ENCODE peak calls at places on chromosome X, in ten cellular contexts. Q is cardiac muscle cell; S is esophagus squamous epithelium; R is heart left ventricle; A is CD4-positive, alpha-beta memory T cell; I is left ventricle myocardium inferior; B is AG04450; K is A549; V is CD4-positive, alpha-beta T cell; L is tibial artery. G is an unnamed sample.

GRCh38 chrX:88746925-88747324 is at the start of gene CPXCR1:
- DNase-seq in V (no peak), K (no peak), B (no peak), A (no peak), S (no peak), Q (no peak), L (no peak), R (no peak), I (no peak), G (no peak)

GRCh38 chrX:109125304-109125703 is 356.6 kb downstream of the GUCY2F start:
- DNase-seq in S (no peak), K (no peak), I (no peak), B (no peak), V (no peak), A (no peak), L (no peak), R (no peak), Q (no peak), G (no peak)

GRCh38 chrX:136028383-136028984 is 43.2 kb downstream of the SLC9A6 start:
- DNase-seq in S (no peak), V (no peak), I (no peak), L (no peak), Q (peak), B (no peak), K (peak), A (peak), R (no peak), G (no peak)

GRCh38 chrX:19855700-19856381 is 31.6 kb downstream of the SH3KBP1 start:
- DNase-seq in K (no peak), R (no peak), I (no peak), Q (peak), V (no peak), S (no peak), B (no peak), L (no peak), A (no peak), G (no peak)

GRCh38 chrX:115582871-115583729 is 22.1 kb downstream of the PLS3 start:
- DNase-seq in R (no peak), V (no peak), A (no peak), S (no peak), Q (peak), K (no peak), B (no peak), I (no peak), L (no peak), G (no peak)

GRCh38 chrX:13684361-13684760 is 4.6 kb upstream of the RAB9A start:
- DNase-seq in V (no peak), B (no peak), R (no peak), A (no peak), L (no peak), I (no peak), Q (no peak), K (no peak), S (no peak), G (no peak)

GRCh38 chrX:27575565-27575964 is 14.6 kb upstream of the DCAF8L2 start:
- DNase-seq in S (no peak), V (no peak), A (no peak), Q (peak), L (no peak), I (no peak), K (no peak), R (no peak), B (no peak), G (no peak)

GRCh38 chrX:70253377-70254062 is 6.5 kb downstream of the P2RY4 start:
- DNase-seq in K (no peak), I (no peak), A (no peak), Q (no peak), B (no peak), V (no peak), L (no peak), S (no peak), R (no peak), G (no peak)

GRCh38 chrX:71909956-71910355 is 689 bp upstream of the NHSL2 start:
- DNase-seq in R (no peak), V (no peak), I (no peak), A (no peak), S (no peak), Q (peak), L (peak), B (no peak), K (no peak), G (no peak)

GRCh38 chrX:31331928-31332327 is 260.1 kb upstream of the FTHL17 start:
- DNase-seq in Q (no peak), A (no peak), V (no peak), L (no peak), B (no peak), S (no peak), I (no peak), K (no peak), R (no peak), G (no peak)

GRCh38 chrX:150582338-150582948 is 14.0 kb downstream of the MTM1 start:
- DNase-seq in L (no peak), Q (peak), K (no peak), V (no peak), I (no peak), A (no peak), S (no peak), R (no peak), B (no peak), G (no peak)

GRCh38 chrX:1392376-1393130 is 640 bp upstream of the SLC25A6 start:
- DNase-seq in V (no peak), I (peak), K (peak), R (peak), B (peak), S (no peak), A (no peak), Q (peak), L (peak), G (no peak)

GRCh38 chrX:22057667-22058066 is 25.5 kb downstream of the PHEX start:
- DNase-seq in V (no peak), R (no peak), B (no peak), Q (no peak), K (no peak), A (no peak), L (no peak), I (no peak), S (no peak), G (no peak)

GRCh38 chrX:15107367-15107988 is 162.4 kb downstream of the ASB9 start:
- DNase-seq in K (no peak), I (no peak), V (no peak), S (no peak), B (no peak), A (peak), Q (no peak), R (no peak), L (no peak), G (no peak)

DNA sequence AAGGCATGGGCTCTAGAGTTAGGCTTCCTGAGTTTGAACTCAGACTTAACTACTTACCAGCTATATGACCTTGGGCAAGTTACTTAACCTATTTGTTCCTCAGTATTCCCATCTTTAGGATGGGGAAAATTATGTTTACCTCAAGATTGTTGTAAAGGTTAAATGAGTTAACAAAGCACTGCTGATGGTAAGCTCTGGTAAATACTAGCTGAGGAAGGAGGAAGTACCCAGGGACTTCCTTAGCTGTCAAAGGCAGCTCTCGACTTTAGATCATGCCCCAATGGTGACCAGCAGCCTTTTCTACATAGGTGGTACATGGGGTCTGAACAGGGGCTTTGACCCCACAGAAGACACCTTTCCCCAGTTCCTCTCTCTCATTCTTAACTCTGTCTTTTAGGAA is 20.1 kb downstream of the ATP7A start:
- DNase-seq in Q (no peak), R (no peak), B (no peak), S (no peak), I (no peak), A (no peak), L (no peak), K (no peak), V (no peak), G (no peak)
- H3K27ac ChIP-seq in Q (no peak), R (no peak), B (no peak), S (no peak), I (no peak), A (no peak), L (no peak), K (no peak), V (no peak), G (no peak)

GRCh38 chrX:118521435-118521834 is 25.8 kb downstream of the DOCK11 start:
- DNase-seq in A (no peak), R (no peak), I (no peak), K (no peak), B (peak), S (no peak), L (no peak), Q (peak), V (no peak), G (no peak)
- H3K27ac ChIP-seq in A (no peak), R (no peak), I (peak), K (no peak), B (peak), S (no peak), L (peak), Q (peak), V (no peak), G (no peak)

GRCh38 chrX:100647739-100648138 is 3.7 kb downstream of the SRPX2 start:
- DNase-seq in Q (peak), I (no peak), R (no peak), V (no peak), L (no peak), S (no peak), B (no peak), K (no peak), A (no peak), G (no peak)
- H3K27ac ChIP-seq in Q (no peak), I (peak), R (peak), V (no peak), L (no peak), S (no peak), B (peak), K (peak), A (no peak), G (no peak)

DNA sequence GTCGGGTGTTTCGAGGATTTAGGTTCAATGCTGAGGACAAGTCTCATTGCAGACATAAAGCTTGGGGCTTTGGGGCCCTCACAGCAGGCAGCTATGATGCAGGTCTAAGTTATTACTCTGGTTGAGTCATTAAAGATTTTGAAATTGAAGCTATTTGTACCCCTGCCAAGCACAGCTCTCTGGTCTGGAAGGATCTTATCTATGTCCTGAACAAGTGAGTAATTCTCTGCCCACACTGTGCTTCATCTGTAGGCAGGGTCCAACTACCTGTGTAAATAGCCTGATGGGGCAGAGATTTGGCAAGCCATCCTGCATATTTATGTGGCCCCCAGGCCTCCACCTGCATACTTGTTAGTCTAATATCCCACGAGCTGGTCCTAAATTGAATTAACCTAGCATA is 41.4 kb upstream of the MAGEA4 start:
- DNase-seq in B (peak), K (peak), V (no peak), Q (peak), I (no peak), S (no peak), A (no peak), R (no peak), L (peak), G (no peak)
- H3K27ac ChIP-seq in B (peak), K (peak), V (no peak), Q (no peak), I (no peak), S (no peak), A (no peak), R (no peak), L (no peak), G (no peak)

GRCh38 chrX:110145305-110145704 is 142.4 kb downstream of the TMEM164 start:
- DNase-seq in R (no peak), L (no peak), K (no peak), A (no peak), Q (no peak), S (no peak), B (no peak), I (no peak), V (no peak), G (no peak)
- H3K27ac ChIP-seq in R (no peak), L (peak), K (peak), A (no peak), Q (peak), S (no peak), B (no peak), I (peak), V (no peak), G (no peak)

GRCh38 chrX:11285661-11286060 is 7.6 kb upstream of the AMELX start:
- DNase-seq in S (no peak), R (no peak), I (no peak), K (no peak), Q (no peak), A (no peak), L (no peak), V (no peak), B (no peak), G (no peak)
- H3K27ac ChIP-seq in S (no peak), R (no peak), I (no peak), K (no peak), Q (no peak), A (no peak), L (no peak), V (no peak), B (no peak), G (no peak)